ENCODE peak calls at places on chromosomes 11 and 22, in five cellular contexts. E is GM23248, A is keratinocyte, M is neural progenitor cell, G is DND-41. N is an unnamed sample.

GRCh38 chr11:31887180-31887579 is 76.1 kb upstream of the PAX6 start:
- DNase-seq in E (no peak), A (no peak), M (peak; percentile 37), G (peak; percentile 19), N (no peak)

GRCh38 chr11:28674432-28675076 is 566.4 kb downstream of the METTL15 start:
- DNase-seq in E (peak; percentile 83), A (no peak), M (peak; percentile 64), G (no peak), N (peak; percentile 13)

GRCh38 chr11:4026389-4026788 is 68.2 kb upstream of the RRM1 start:
- DNase-seq in E (no peak), A (no peak), M (no peak), G (no peak), N (no peak)

GRCh38 chr11:7688238-7688826 is 15.0 kb upstream of the CYB5R2 start:
- DNase-seq in E (peak; percentile 73), A (no peak), M (peak; percentile 21), G (peak; percentile 16), N (peak; percentile 60)

GRCh38 chr11:95835351-95835750 is 45.1 kb downstream of the CEP57 start:
- DNase-seq in E (no peak), A (no peak), M (no peak), G (no peak), N (no peak)

GRCh38 chr11:130478204-130478701 is 29.8 kb downstream of the ADAMTS15 start:
- DNase-seq in E (peak; percentile 92), A (no peak), M (peak; percentile 16), G (no peak), N (no peak)

GRCh38 chr11:93571612-93572011 is 28.4 kb upstream of the SMCO4 start:
- DNase-seq in E (no peak), A (no peak), M (no peak), G (no peak), N (no peak)

GRCh38 chr22:32897400-32897799 is 95.9 kb downstream of the TIMP3 start:
- DNase-seq in E (peak; percentile 84), A (peak; percentile 72), M (no peak), G (no peak), N (no peak)

GRCh38 chr11:125070699-125071254 is 7.7 kb downstream of the SLC37A2 start:
- DNase-seq in E (peak; percentile 90), A (peak; percentile 45), M (no peak), G (no peak), N (peak; percentile 33)

GRCh38 chr11:8096575-8096974 is 15.6 kb downstream of the TUB start:
- DNase-seq in E (peak; percentile 30), A (no peak), M (no peak), G (no peak), N (no peak)

GRCh38 chr11:83223457-83223856 is 29.9 kb downstream of the ANKRD42 start:
- DNase-seq in E (no peak), A (no peak), M (no peak), G (no peak), N (no peak)

GRCh38 chr11:14503023-14503422 is 3.4 kb upstream of the COPB1 start:
- DNase-seq in E (no peak), A (no peak), M (no peak), G (no peak), N (no peak)

GRCh38 chr22:35301370-35301874 is 1.7 kb downstream of the TOM1 start:
- DNase-seq in E (peak; percentile 98), A (peak; percentile 42), M (no peak), G (no peak), N (no peak)

GRCh38 chr22:28718044-28718443 is 23.6 kb downstream of the CHEK2 start:
- DNase-seq in E (no peak), A (no peak), M (no peak), G (no peak), N (no peak)

GRCh38 chr11:73591743-73592142 is 6.2 kb downstream of the FAM168A start:
- DNase-seq in E (no peak), A (no peak), M (no peak), G (no peak), N (no peak)

GRCh38 chr11:68890490-68891231 is 13.0 kb downstream of the MRPL21 start:
- DNase-seq in E (peak; percentile 81), A (no peak), M (no peak), G (no peak), N (no peak)

GRCh38 chr11:87462171-87462570 is 424.4 kb downstream of the TMEM135 start:
- DNase-seq in E (no peak), A (no peak), M (no peak), G (no peak), N (no peak)

GRCh38 chr11:126815111-126815510 is 185.5 kb downstream of the KIRREL3 start:
- DNase-seq in E (peak; percentile 59), A (no peak), M (no peak), G (no peak), N (no peak)

GRCh38 chr11:116240661-116241060 is 532.1 kb downstream of the BUD13 start:
- DNase-seq in E (peak; percentile 22), A (no peak), M (no peak), G (no peak), N (no peak)

GRCh38 chr11:73345481-73346147 is 30.6 kb upstream of the RELT start:
- DNase-seq in E (no peak), A (no peak), M (no peak), G (no peak), N (no peak)

GRCh38 chr11:103545551-103545950 is 436.3 kb downstream of the DYNC2H1 start:
- DNase-seq in E (no peak), A (no peak), M (no peak), G (no peak), N (no peak)

GRCh38 chr11:62104816-62105610 is 18.8 kb upstream of the INCENP start:
- DNase-seq in E (peak; percentile 84), A (no peak), M (no peak), G (no peak), N (no peak)

GRCh38 chr11:129215506-129216245 is 23.6 kb upstream of the ARHGAP32 start:
- DNase-seq in E (no peak), A (no peak), M (peak; percentile 74), G (no peak), N (no peak)

GRCh38 chr22:39149915-39150847 is 2.3 kb downstream of the CBX7 start:
- DNase-seq in E (no peak), A (no peak), M (peak; percentile 40), G (no peak), N (no peak)

GRCh38 chr11:60265373-60266214 is 14.9 kb upstream of the MS4A4A start:
- DNase-seq in E (peak; percentile 42), A (no peak), M (peak; percentile 43), G (peak; percentile 18), N (peak; percentile 61)

GRCh38 chr11:123561046-123561781 is 93.2 kb downstream of the SCN3B start:
- DNase-seq in E (peak; percentile 61), A (no peak), M (peak; percentile 58), G (no peak), N (no peak)
- H2AFZ ChIP-seq in E (peak overlapping the region; percentile 94), A (no peak overlapping the region), M (no peak overlapping the region), G (no peak overlapping the region), N (no peak overlapping the region)

GRCh38 chr22:50447576-50448551 is 27.0 kb downstream of the SBF1 start:
- DNase-seq in E (no peak), A (no peak), M (no peak), G (no peak), N (no peak)
- H3K36me3 ChIP-seq in E (peaks cover 3% of the 10 kb centered on the region), A (peaks cover 28% of the 10 kb centered on the region), M (no peaks in the 10 kb centered on the region), G (peaks cover 86% of the 10 kb centered on the region), N (peaks cover 93% of the 10 kb centered on the region)

GRCh38 chr22:41256898-41257260 is 16.1 kb upstream of the CHADL start:
- DNase-seq in E (no peak), A (no peak), M (peak; percentile 46), G (no peak), N (no peak)
- H3K4me2 ChIP-seq in E (no peak overlapping the region), A (no peak overlapping the region), M (no peak overlapping the region), G (no peak overlapping the region), N (no peak overlapping the region)

DNA sequence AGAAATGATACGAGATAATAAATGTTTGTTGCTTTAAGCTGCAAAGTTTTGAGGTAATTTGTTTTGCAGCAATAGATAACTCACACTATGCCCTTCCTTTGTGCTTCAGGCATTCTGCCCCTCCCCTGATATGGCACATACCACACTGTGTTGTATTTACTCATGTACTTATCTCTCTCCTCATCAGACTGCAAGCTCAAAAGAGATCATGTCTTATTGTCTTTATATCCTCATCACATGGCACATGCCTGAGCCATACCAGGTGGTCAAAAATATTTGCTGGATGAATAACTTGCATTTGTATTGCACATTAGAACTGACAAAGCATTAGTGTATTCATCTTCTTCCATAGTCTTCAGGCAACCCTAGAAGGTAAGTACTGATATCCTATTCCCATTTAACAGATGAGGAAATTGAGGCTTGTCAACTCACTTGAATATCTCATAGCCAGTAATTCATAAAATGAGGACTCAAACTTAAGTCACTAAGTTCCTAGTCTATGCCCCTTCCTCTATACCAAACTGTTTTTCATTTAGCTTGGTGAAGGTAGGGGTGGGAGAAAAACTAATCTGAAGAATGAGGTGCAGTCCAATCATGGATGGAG is 83.9 kb upstream of the EED start:
- DNase-seq in E (peak; percentile 48), A (peak; percentile 99), M (no peak), G (no peak), N (no peak)
- H2AFZ ChIP-seq in E (peak overlapping the region; percentile 78), A (no peak overlapping the region), M (no peak overlapping the region), G (no peak overlapping the region), N (no peak overlapping the region)

DNA sequence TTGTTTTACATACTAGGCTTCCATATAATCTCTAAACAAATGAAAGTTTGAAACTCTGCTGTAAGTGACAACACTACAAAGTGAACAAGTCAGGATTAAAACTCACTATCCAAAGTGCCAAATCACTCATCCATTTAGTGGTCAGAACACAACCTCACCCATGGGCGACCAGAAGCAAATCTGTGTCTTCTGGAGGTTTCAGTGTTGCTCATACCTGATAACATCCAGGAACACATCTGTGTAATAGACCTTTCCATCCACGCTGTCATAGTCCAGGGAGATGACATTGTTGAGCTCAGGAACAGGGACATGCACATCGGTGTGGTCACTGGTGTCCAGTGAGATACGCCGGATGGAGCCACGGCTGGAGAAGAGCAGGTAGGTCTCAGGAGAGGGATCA is 28.5 kb upstream of the CKAP5 start:
- DNase-seq in E (no peak), A (no peak), M (no peak), G (no peak), N (no peak)
- H3K36me3 ChIP-seq in E (no peaks in the 10 kb centered on the region), A (peaks cover 9% of the 10 kb centered on the region), M (no peaks in the 10 kb centered on the region), G (no peaks in the 10 kb centered on the region), N (peaks cover 96% of the 10 kb centered on the region)

DNA sequence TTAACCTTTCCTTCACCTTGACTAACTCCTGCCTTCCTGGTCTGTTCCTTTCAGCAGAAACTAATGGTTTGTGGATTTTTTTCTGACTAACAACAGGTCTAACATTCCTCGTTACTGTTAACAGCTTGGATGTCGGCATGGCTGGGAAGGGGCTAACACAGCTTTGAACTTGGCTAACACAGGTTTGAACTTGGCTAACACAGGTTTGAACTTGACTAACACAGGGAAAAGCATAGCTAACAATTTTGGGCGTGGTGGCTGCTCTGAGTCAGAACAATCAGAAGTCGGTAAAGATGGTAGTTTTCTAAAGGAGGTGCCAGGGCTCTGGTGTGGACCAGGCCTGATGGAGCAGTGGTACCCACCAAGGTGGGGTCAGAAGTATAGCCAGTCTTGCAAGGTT is 16.1 kb downstream of the MIAT start:
- DNase-seq in E (peak; percentile 81), A (peak; percentile 44), M (no peak), G (no peak), N (no peak)
- H3K4me2 ChIP-seq in E (peak overlapping the region; percentile 99), A (peak overlapping the region; percentile 99), M (peak overlapping the region; percentile 84), G (peak overlapping the region; percentile 99), N (peak overlapping the region; percentile 85)

GRCh38 chr11:71428861-71429435 is 19.2 kb downstream of the DHCR7 start:
- DNase-seq in E (no peak), A (no peak), M (no peak), G (no peak), N (no peak)
- H2AFZ ChIP-seq in E (no peak overlapping the region), A (no peak overlapping the region), M (no peak overlapping the region), G (no peak overlapping the region), N (no peak overlapping the region)

N was measured in OCI-LY7.